ENCODE peak calls at places on chromosomes 6 and 20, in eight cellular contexts. F is HCT116; X is activated CD4-positive, CD25-positive, alpha-beta regulatory T cell treated with anti-CD3 and anti-CD28 coated beads, Interleukin-2, amount 50 U/mL, for 72 hours; P is omental fat pad; O is fibroblast of mammary gland; E is RWPE1; C is nephron progenitor cell; V is cardiac muscle cell. I is an unnamed sample.

GRCh38 chr6:135941275-135941674 is 89.8 kb downstream of the PDE7B start:
- DNase-seq in F (no peak), X (no peak), P (no peak), O (peak), E (no peak), C (no peak), V (no peak), I (peak)

GRCh38 chr6:22332216-22332615 is 35.4 kb upstream of the PRL start:
- DNase-seq in F (no peak), X (no peak), P (no peak), O (no peak), E (no peak), C (no peak), V (no peak), I (no peak)

GRCh38 chr6:132231121-132231520 is 170.2 kb downstream of the MOXD1 start:
- DNase-seq in F (no peak), X (no peak), P (no peak), O (no peak), E (no peak), C (no peak), V (no peak), I (no peak)

GRCh38 chr6:17703256-17703694 is 3.5 kb downstream of the NUP153 start:
- DNase-seq in F (no peak), X (no peak), P (no peak), O (peak), E (peak), C (no peak), V (no peak), I (peak)

GRCh38 chr6:104640141-104640700 is 219.5 kb downstream of the HACE1 start:
- DNase-seq in F (no peak), X (no peak), P (no peak), O (peak), E (no peak), C (no peak), V (no peak), I (no peak)

GRCh38 chr6:11785953-11786579 is 7.5 kb upstream of the ADTRP start:
- DNase-seq in F (no peak), X (peak), P (no peak), O (no peak), E (no peak), C (no peak), V (no peak), I (no peak)

GRCh38 chr6:159098636-159099106 is 53.9 kb upstream of the TAGAP start:
- DNase-seq in F (no peak), X (peak), P (no peak), O (no peak), E (no peak), C (no peak), V (no peak), I (no peak)

GRCh38 chr6:129233458-129234134 is 350.7 kb downstream of the LAMA2 start:
- DNase-seq in F (no peak), X (no peak), P (no peak), O (no peak), E (no peak), C (no peak), V (no peak), I (no peak)

GRCh38 chr6:107490568-107491058 is 696 bp downstream of the SOBP start:
- DNase-seq in F (no peak), X (no peak), P (no peak), O (no peak), E (no peak), C (no peak), V (no peak), I (peak)

GRCh38 chr6:106360989-106361430 is 493 bp downstream of the CRYBG1 start:
- DNase-seq in F (no peak), X (peak), P (no peak), O (no peak), E (peak), C (peak), V (peak), I (no peak)

GRCh38 chr20:3190681-3191111 is 13.8 kb downstream of the DDRGK1 start:
- DNase-seq in F (no peak), X (no peak), P (no peak), O (no peak), E (no peak), C (no peak), V (no peak), I (no peak)

GRCh38 chr6:118746100-118746874 is 94.9 kb upstream of the CEP85L start:
- DNase-seq in F (no peak), X (no peak), P (no peak), O (no peak), E (no peak), C (no peak), V (no peak), I (no peak)

GRCh38 chr6:2915150-2915549 is 12.0 kb upstream of the SERPINB9 start:
- DNase-seq in F (no peak), X (no peak), P (no peak), O (no peak), E (no peak), C (no peak), V (no peak), I (no peak)

GRCh38 chr20:63655249-63655648 is 2.0 kb upstream of the STMN3 start:
- DNase-seq in F (no peak), X (no peak), P (no peak), O (no peak), E (no peak), C (no peak), V (no peak), I (no peak)

GRCh38 chr20:37284691-37285124 is 4.7 kb upstream of the MANBAL start:
- DNase-seq in F (no peak), X (no peak), P (no peak), O (no peak), E (no peak), C (no peak), V (no peak), I (no peak)

GRCh38 chr6:55578537-55579363 is at the start of gene HMGCLL1:
- DNase-seq in F (no peak), X (no peak), P (no peak), O (no peak), E (peak), C (peak), V (peak), I (no peak)

GRCh38 chr20:18363708-18364107 is 75.4 kb downstream of the ZNF133 start:
- DNase-seq in F (no peak), X (no peak), P (no peak), O (no peak), E (no peak), C (no peak), V (no peak), I (no peak)

GRCh38 chr6:105136433-105137350 is 43.1 kb downstream of the POPDC3 start:
- DNase-seq in F (no peak), X (peak), P (no peak), O (peak), E (peak), C (peak), V (peak), I (peak)

GRCh38 chr6:111427341-111428116 is 55.5 kb downstream of the REV3L start:
- DNase-seq in F (no peak), X (no peak), P (no peak), O (peak), E (peak), C (no peak), V (no peak), I (no peak)

GRCh38 chr20:35967979-35968640 is at the start of gene CNBD2:
- DNase-seq in F (no peak), X (no peak), P (no peak), O (no peak), E (no peak), C (no peak), V (no peak), I (no peak)

GRCh38 chr6:166760288-166760687 is 133.2 kb upstream of the RPS6KA2 start:
- DNase-seq in F (no peak), X (peak), P (no peak), O (no peak), E (no peak), C (no peak), V (no peak), I (no peak)

GRCh38 chr6:53054532-53054931 is 10.7 kb upstream of the FBXO9 start:
- DNase-seq in F (no peak), X (no peak), P (no peak), O (no peak), E (no peak), C (no peak), V (no peak), I (no peak)

GRCh38 chr20:10217517-10218410 is 866 bp upstream of the SNAP25 start:
- DNase-seq in F (no peak), X (no peak), P (peak), O (peak), E (peak), C (peak), V (peak), I (peak)

GRCh38 chr6:37314803-37315515 is 38.8 kb upstream of the RNF8 start:
- DNase-seq in F (peak), X (no peak), P (no peak), O (peak), E (peak), C (peak), V (peak), I (no peak)

I was measured in uterus.